ENCODE peak calls at places on chromosome 12, in six cellular contexts. J is A549, W is uterus, M is IMR-90, O is gastrocnemius medialis, B is OCI-LY7. F is an unnamed sample. For H3K4me1, the result is how much of the 10 kb centered on the place peaks cover.

GRCh38 chr12:108156717-108157116 is 27.6 kb downstream of the WSCD2 start:
- DNase-seq in J (no peak), B (no peak), W (no peak), O (no peak), M (no peak), F (no peak)

GRCh38 chr12:2957816-2958431 is 1.3 kb upstream of the TEAD4 start:
- DNase-seq in W (no peak), O (no peak), B (no peak), J (peak), M (no peak), F (no peak)

GRCh38 chr12:613996-614726 is 49.1 kb downstream of the NINJ2 start:
- DNase-seq in W (no peak), O (peak), J (no peak), M (no peak), B (peak), F (no peak)

GRCh38 chr12:110349521-110350151 is 53.9 kb downstream of the ANAPC7 start:
- DNase-seq in W (no peak), J (no peak), M (no peak), B (no peak), O (no peak), F (no peak)

GRCh38 chr12:32365473-32366064 is 33.8 kb upstream of the FGD4 start:
- DNase-seq in J (peak), B (peak), O (peak), W (peak), M (peak), F (no peak)

GRCh38 chr12:76670776-76671175 is 93.1 kb upstream of the ZDHHC17 start:
- DNase-seq in B (no peak), O (no peak), W (no peak), M (peak), J (no peak), F (no peak)

GRCh38 chr12:99110866-99111265 is 465.8 kb downstream of the APAF1 start:
- DNase-seq in J (no peak), W (no peak), B (no peak), O (no peak), M (no peak), F (no peak)

GRCh38 chr12:1799068-1799881 is 21.1 kb upstream of the LRTM2 start:
- DNase-seq in J (no peak), B (no peak), M (no peak), O (no peak), W (no peak), F (no peak)

GRCh38 chr12:124392271-124392990 is 97.5 kb downstream of the RFLNA start:
- DNase-seq in B (peak), O (no peak), W (no peak), M (peak), J (peak), F (peak)

DNA sequence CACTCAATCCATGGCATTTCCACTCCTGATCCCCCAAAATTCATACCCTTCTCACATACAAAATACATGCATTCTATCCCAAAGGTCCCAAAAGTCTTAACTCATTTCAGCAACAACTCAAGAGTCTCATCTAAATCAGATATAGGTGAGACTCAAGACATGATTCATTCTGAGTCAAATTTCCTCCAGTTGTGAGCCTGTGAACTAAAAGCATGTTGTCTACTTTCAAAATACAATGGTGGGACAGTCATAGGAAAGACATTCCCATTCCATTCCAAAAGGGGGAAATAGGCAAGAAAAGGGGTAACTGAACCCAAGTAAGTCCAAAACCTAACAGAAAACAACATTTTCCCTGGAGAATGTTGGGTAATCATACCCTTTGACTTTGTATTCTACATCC is 103.3 kb downstream of the C12orf75 start:
- DNase-seq in W (no peak), B (no peak), O (no peak), M (peak), J (no peak), F (no peak)
- H3K27ac ChIP-seq in W (no peak), B (no peak), O (no peak), M (no peak), J (peak), F (no peak)

DNA sequence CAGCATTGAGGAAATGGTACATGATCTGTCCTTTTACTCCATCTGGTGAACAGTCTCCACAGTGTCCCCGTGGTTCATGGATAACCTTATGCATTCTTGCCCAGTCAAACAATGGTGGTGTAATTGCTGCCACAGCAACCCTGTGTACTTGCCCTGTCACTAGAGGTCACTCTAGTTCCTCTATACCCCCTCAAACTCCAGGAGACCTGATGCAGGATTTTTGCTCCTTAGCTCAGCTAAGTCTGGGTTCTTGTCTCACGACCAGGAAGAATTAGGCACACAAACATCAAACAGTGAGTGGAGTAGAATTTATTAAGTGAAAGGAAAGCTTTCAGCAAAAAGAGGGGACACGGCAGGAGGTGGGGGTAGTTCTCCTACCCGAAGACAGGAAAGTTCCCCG is 24.7 kb upstream of the EEA1 start:
- DNase-seq in W (no peak), O (no peak), B (no peak), M (no peak), J (no peak), F (no peak)
- TF ChIP-seq CTCF in W (no peak), O (no peak), B (no peak), M (no peak), J (no peak), F (no peak)

DNA sequence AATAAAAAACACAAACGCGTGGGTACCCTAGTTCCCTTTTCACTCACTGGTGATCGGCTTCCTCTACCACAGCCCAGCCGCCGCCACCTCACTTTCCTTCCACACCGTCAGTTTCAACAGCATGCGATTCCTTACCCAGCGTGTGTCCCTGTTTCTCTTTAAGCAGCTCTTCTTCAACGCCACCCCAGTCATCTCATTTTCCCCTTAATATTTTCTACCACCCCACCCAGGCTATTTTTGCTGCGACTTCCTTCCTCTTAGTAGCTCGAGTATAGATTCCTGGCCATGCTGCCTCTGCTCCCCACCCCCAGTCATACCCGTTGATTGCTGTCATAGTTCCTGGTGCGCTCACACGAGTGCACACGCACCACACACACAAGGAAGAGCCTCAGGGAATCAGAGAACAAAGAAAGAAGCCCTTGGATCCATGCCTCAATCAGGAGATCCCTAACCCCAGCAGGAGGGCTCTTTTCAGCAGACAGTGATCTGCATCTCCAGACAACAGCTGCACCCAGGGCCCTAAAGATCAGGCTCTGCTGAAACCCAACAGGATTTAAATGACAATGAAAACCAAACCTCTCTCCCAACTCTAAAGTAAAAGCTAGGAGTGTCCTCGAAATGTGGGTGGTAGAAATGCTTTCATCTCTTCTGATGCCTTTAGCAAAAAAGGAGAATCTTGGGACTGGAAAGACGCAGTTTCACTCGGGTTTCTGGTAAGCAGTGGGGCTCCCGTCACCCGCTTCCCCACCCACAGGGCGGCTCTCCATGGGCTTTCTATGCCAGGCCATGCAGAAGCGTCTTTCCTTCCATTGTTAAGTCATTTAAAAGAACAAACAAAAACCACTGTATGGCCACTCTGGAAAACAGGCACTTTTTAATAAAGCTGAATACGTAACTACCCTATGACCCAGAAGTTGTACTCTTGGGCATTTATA is 23.8 kb downstream of the VPS37B start:
- DNase-seq in J (no peak), W (peak), O (no peak), B (peak), M (peak), F (peak)
- H3K4me1 ChIP-seq in J (under half), W (under half), O (under half), B (half or more), M (under half), F (under half)

DNA sequence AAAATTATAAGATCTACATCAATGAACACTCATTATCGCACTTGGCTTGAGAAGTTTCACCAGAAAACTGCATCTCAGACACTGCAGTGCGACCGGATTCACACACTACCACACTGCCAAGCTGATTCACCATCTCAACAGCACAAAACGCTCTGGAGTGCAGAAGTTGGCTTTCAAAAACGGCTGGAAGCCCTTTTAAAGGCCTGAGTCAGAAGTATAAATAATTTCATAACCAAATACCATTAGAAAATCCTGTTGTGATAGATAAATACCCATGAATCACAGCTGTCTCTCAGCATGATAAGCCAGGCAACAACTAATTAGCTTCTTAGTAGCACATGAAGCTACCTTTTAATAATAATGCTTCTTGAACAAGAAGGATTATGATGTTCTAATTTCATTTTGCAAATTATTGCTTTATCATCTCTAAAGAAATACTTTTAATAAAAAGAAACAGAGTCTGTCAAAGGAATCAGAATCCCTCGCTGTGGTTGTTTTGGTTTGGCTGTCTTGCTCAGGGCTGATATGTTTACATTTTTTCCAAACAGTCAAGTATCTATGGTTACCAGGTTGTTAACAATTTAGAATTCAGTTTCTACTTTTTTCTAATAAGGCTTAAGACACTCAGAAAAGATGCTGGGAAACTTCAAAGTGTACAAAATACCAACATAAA is 51.2 kb downstream of the SLC2A13 start:
- DNase-seq in W (peak), B (no peak), J (peak), M (peak), O (peak), F (peak)
- H3K27ac ChIP-seq in W (peak), B (no peak), J (no peak), M (no peak), O (no peak), F (peak)

GRCh38 chr12:49925433-49926194 is 21.9 kb upstream of the FAIM2 start:
- DNase-seq in B (no peak), J (no peak), M (no peak), O (no peak), W (no peak), F (no peak)
- TF ChIP-seq CTCF in B (no peak), J (no peak), M (no peak), O (no peak), W (no peak), F (no peak)

GRCh38 chr12:70640901-70641300 is 3.7 kb upstream of the PTPRB start:
- DNase-seq in B (no peak), M (no peak), W (no peak), O (no peak), J (no peak), F (no peak)
- H3K4me1 ChIP-seq in B (under half), M (under half), W (under half), O (under half), J (under half), F (under half)